ENCODE peak calls at places on chromosomes 3 and 15, in eight cellular contexts. One of them, this sample, is unnamed.

GRCh38 chr15:44712108-44713005 is 1.0 kb downstream of the B2M start:
- DNase-seq in germinal center: peak; percentile 40
- DNase-seq in left ventricle myocardium inferior: peak; percentile 42
- DNase-seq in ELF-1: peak; percentile 42
- DNase-seq in cerebellar cortex: peak; percentile 51
- DNase-seq in ureter: peak; percentile 85
- DNase-seq in KG1: peak; percentile 52
- DNase-seq in IMR-90: peak; percentile 87
- DNase-seq in this sample: peak; percentile 92

GRCh38 chr15:27172821-27173220 is 201.8 kb downstream of the GABRG3 start:
- DNase-seq in germinal center: no peak
- DNase-seq in left ventricle myocardium inferior: no peak
- DNase-seq in ELF-1: no peak
- DNase-seq in cerebellar cortex: no peak
- DNase-seq in ureter: no peak
- DNase-seq in KG1: no peak
- DNase-seq in IMR-90: no peak
- DNase-seq in this sample: no peak

GRCh38 chr3:144032531-144033234 is 61.1 kb downstream of the DIPK2A start:
- DNase-seq in germinal center: no peak
- DNase-seq in left ventricle myocardium inferior: no peak
- DNase-seq in ELF-1: no peak
- DNase-seq in cerebellar cortex: no peak
- DNase-seq in ureter: no peak
- DNase-seq in KG1: no peak
- DNase-seq in IMR-90: no peak
- DNase-seq in this sample: no peak

GRCh38 chr15:34434627-34435305 is 2.8 kb downstream of the GOLGA8A start:
- DNase-seq in germinal center: no peak
- DNase-seq in left ventricle myocardium inferior: no peak
- DNase-seq in ELF-1: no peak
- DNase-seq in cerebellar cortex: no peak
- DNase-seq in ureter: no peak
- DNase-seq in KG1: no peak
- DNase-seq in IMR-90: no peak
- DNase-seq in this sample: no peak

GRCh38 chr3:52090131-52090548 is 33.8 kb upstream of the DUSP7 start:
- DNase-seq in germinal center: no peak
- DNase-seq in left ventricle myocardium inferior: no peak
- DNase-seq in ELF-1: peak; percentile 55
- DNase-seq in cerebellar cortex: no peak
- DNase-seq in ureter: no peak
- DNase-seq in KG1: no peak
- DNase-seq in IMR-90: peak; percentile 92
- DNase-seq in this sample: peak; percentile 94

GRCh38 chr3:64575211-64575844 is 112.5 kb downstream of the ADAMTS9 start:
- DNase-seq in germinal center: peak; percentile 8
- DNase-seq in left ventricle myocardium inferior: no peak
- DNase-seq in ELF-1: peak; percentile 46
- DNase-seq in cerebellar cortex: no peak
- DNase-seq in ureter: no peak
- DNase-seq in KG1: no peak
- DNase-seq in IMR-90: peak; percentile 18
- DNase-seq in this sample: peak; percentile 21

GRCh38 chr15:95160316-95160715 is 929.0 kb downstream of the MCTP2 start:
- DNase-seq in germinal center: no peak
- DNase-seq in left ventricle myocardium inferior: no peak
- DNase-seq in ELF-1: no peak
- DNase-seq in cerebellar cortex: no peak
- DNase-seq in ureter: no peak
- DNase-seq in KG1: no peak
- DNase-seq in IMR-90: no peak
- DNase-seq in this sample: no peak

GRCh38 chr3:107928084-107928445 is 162.8 kb downstream of the CD47 start:
- DNase-seq in germinal center: no peak
- DNase-seq in left ventricle myocardium inferior: no peak
- DNase-seq in ELF-1: no peak
- DNase-seq in cerebellar cortex: peak; percentile 82
- DNase-seq in ureter: no peak
- DNase-seq in KG1: no peak
- DNase-seq in IMR-90: peak; percentile 49
- DNase-seq in this sample: peak; percentile 38

GRCh38 chr3:45043715-45044299 is 17.7 kb downstream of the CLEC3B start:
- DNase-seq in germinal center: no peak
- DNase-seq in left ventricle myocardium inferior: no peak
- DNase-seq in ELF-1: no peak
- DNase-seq in cerebellar cortex: no peak
- DNase-seq in ureter: no peak
- DNase-seq in KG1: no peak
- DNase-seq in IMR-90: peak; percentile 94
- DNase-seq in this sample: peak; percentile 90

GRCh38 chr3:151011427-151011826 is 38.9 kb upstream of the CLRN1 start:
- DNase-seq in germinal center: no peak
- DNase-seq in left ventricle myocardium inferior: no peak
- DNase-seq in ELF-1: no peak
- DNase-seq in cerebellar cortex: no peak
- DNase-seq in ureter: no peak
- DNase-seq in KG1: no peak
- DNase-seq in IMR-90: peak; percentile 21
- DNase-seq in this sample: peak; percentile 28

GRCh38 chr3:48930590-48930989 is 11.9 kb downstream of the ARIH2 start:
- DNase-seq in germinal center: no peak
- DNase-seq in left ventricle myocardium inferior: no peak
- DNase-seq in ELF-1: no peak
- DNase-seq in cerebellar cortex: no peak
- DNase-seq in ureter: no peak
- DNase-seq in KG1: no peak
- DNase-seq in IMR-90: no peak
- DNase-seq in this sample: no peak

GRCh38 chr3:168926426-168926825 is 737.1 kb downstream of the MECOM start:
- DNase-seq in germinal center: no peak
- DNase-seq in left ventricle myocardium inferior: no peak
- DNase-seq in ELF-1: no peak
- DNase-seq in cerebellar cortex: no peak
- DNase-seq in ureter: no peak
- DNase-seq in KG1: no peak
- DNase-seq in IMR-90: no peak
- DNase-seq in this sample: no peak

GRCh38 chr15:99439524-99439835 is 126.3 kb upstream of the MEF2A start:
- DNase-seq in germinal center: no peak
- DNase-seq in left ventricle myocardium inferior: no peak
- DNase-seq in ELF-1: no peak
- DNase-seq in cerebellar cortex: no peak
- DNase-seq in ureter: no peak
- DNase-seq in KG1: no peak
- DNase-seq in IMR-90: no peak
- DNase-seq in this sample: no peak

GRCh38 chr3:151468284-151468917 is 7.5 kb upstream of the IGSF10 start:
- DNase-seq in germinal center: peak; percentile 36
- DNase-seq in left ventricle myocardium inferior: no peak
- DNase-seq in ELF-1: peak; percentile 75
- DNase-seq in cerebellar cortex: peak; percentile 40
- DNase-seq in ureter: peak; percentile 55
- DNase-seq in KG1: peak; percentile 25
- DNase-seq in IMR-90: peak; percentile 62
- DNase-seq in this sample: peak; percentile 69

GRCh38 chr3:130992344-130992743 is 34.3 kb downstream of the ASTE1 start:
- DNase-seq in germinal center: no peak
- DNase-seq in left ventricle myocardium inferior: no peak
- DNase-seq in ELF-1: no peak
- DNase-seq in cerebellar cortex: no peak
- DNase-seq in ureter: no peak
- DNase-seq in KG1: no peak
- DNase-seq in IMR-90: no peak
- DNase-seq in this sample: no peak

GRCh38 chr3:106262976-106263375 is 394.2 kb upstream of the CBLB start:
- DNase-seq in germinal center: no peak
- DNase-seq in left ventricle myocardium inferior: no peak
- DNase-seq in ELF-1: no peak
- DNase-seq in cerebellar cortex: no peak
- DNase-seq in ureter: no peak
- DNase-seq in KG1: no peak
- DNase-seq in IMR-90: no peak
- DNase-seq in this sample: peak; percentile 52

This sample was measured in mesenchymal stem cell.